ENCODE peak calls at places on chromosomes 2 and 18, in ten cellular contexts. Z is heart left ventricle, S is fibroblast of lung, D is psoas muscle, J is uterus, G is GM23248, W is PC-3, Y is iPS DF 6.9, C is brain microvascular endothelial cell, R is right cardiac atrium. U is an unnamed sample.

GRCh38 chr2:228048838-228049490 is 132.5 kb downstream of the SPHKAP start:
- DNase-seq in Z (no peak), S (peak; percentile 66), D (no peak), J (no peak), G (peak; percentile 77), W (peak; percentile 95), Y (peak; percentile 35), C (peak; percentile 24), R (no peak), U (no peak)

GRCh38 chr18:8140841-8141501 is 468.3 kb upstream of the RAB12 start:
- DNase-seq in Z (no peak), S (peak; percentile 74), D (peak; percentile 68), J (peak; percentile 73), G (peak; percentile 92), W (peak; percentile 59), Y (no peak), C (peak; percentile 87), R (peak; percentile 47), U (no peak)

GRCh38 chr2:27956895-27957294 is 66.4 kb downstream of the BABAM2 start:
- DNase-seq in Z (no peak), S (peak; percentile 78), D (no peak), J (no peak), G (peak; percentile 91), W (peak; percentile 50), Y (no peak), C (peak; percentile 24), R (no peak), U (no peak)

GRCh38 chr2:121627525-121628050 is 21.7 kb downstream of the CLASP1 start:
- DNase-seq in Z (no peak), S (no peak), D (no peak), J (no peak), G (no peak), W (no peak), Y (no peak), C (no peak), R (no peak), U (no peak)

GRCh38 chr2:172674034-172674967 is 61.3 kb upstream of the RAPGEF4 start:
- DNase-seq in Z (peak; percentile 45), S (peak; percentile 62), D (peak; percentile 25), J (no peak), G (peak; percentile 80), W (no peak), Y (peak; percentile 43), C (peak; percentile 19), R (peak; percentile 49), U (no peak)

GRCh38 chr2:138201326-138201725 is 237.1 kb downstream of the HNMT start:
- DNase-seq in Z (no peak), S (peak; percentile 33), D (no peak), J (no peak), G (peak; percentile 6), W (no peak), Y (no peak), C (peak; percentile 4), R (no peak), U (no peak)

GRCh38 chr2:200650195-200650594 is 64.4 kb downstream of the AOX1 start:
- DNase-seq in Z (no peak), S (no peak), D (no peak), J (no peak), G (peak; percentile 56), W (no peak), Y (no peak), C (no peak), R (no peak), U (no peak)

GRCh38 chr2:238106698-238107524 is 6.8 kb downstream of the ESPNL start:
- DNase-seq in Z (no peak), S (peak; percentile 6), D (peak; percentile 10), J (peak; percentile 15), G (no peak), W (peak; percentile 49), Y (no peak), C (no peak), R (peak; percentile 13), U (peak; percentile 18)

GRCh38 chr2:68369340-68369734 is 4.3 kb downstream of the PLEK start:
- DNase-seq in Z (no peak), S (no peak), D (no peak), J (no peak), G (no peak), W (no peak), Y (no peak), C (no peak), R (no peak), U (no peak)

GRCh38 chr2:46632349-46632748 is 153.0 kb downstream of the TMEM247 start:
- DNase-seq in Z (no peak), S (peak; percentile 82), D (no peak), J (no peak), G (peak; percentile 78), W (peak; percentile 86), Y (no peak), C (no peak), R (no peak), U (no peak)

GRCh38 chr2:31253344-31254155 is 19.6 kb downstream of the EHD3 start:
- DNase-seq in Z (no peak), S (no peak), D (no peak), J (no peak), G (no peak), W (peak; percentile 31), Y (no peak), C (no peak), R (no peak), U (no peak)

GRCh38 chr2:188369365-188369764 is 77.7 kb downstream of the GULP1 start:
- DNase-seq in Z (peak; percentile 26), S (peak; percentile 73), D (no peak), J (no peak), G (peak; percentile 72), W (peak; percentile 82), Y (peak; percentile 25), C (peak; percentile 65), R (no peak), U (no peak)

DNA sequence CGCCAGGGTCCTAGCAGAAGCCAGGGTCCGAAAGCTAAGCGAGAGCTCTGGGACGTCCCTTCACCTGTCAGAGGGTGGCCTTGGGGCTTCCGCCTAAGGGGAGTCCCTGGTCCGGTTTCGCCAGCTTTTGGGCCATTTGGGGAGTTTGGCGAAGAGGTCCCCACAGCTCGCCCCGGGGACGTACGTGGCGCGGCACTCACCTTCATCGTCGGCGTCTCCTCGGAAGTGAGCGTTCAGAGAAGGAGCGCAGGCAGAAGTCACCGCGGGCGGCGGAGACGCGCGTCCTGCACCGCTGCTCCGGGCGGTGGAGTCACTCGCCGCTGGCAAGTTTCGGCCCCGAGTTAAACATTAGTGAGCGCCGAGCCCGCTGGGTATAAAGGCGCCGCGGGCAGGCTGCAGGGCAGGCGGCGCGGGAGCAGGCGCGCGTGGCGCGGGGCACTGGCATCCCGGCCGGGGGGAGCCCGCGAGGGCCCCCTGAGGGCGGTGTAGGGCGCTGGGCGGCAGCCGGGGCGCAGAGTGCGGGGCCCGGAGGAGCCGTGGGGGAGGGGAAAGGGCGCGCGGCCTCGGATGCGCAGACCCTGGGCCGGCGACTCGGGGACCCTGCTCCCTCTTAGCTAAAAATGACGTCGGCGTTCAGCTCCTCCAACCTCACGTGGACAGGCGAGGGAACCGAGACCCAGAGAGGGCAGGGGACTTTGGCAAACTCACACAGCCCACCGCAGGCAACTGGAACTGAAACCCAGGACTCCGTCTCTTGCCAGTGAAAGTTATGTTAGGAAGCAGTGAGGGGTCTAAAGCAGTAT is at the start of gene DPP4:
- DNase-seq in Z (peak; percentile 45), S (no peak), D (peak; percentile 36), J (peak; percentile 19), G (peak; percentile 84), W (peak; percentile 62), Y (peak; percentile 25), C (no peak), R (peak; percentile 13), U (no peak)
- H3K27ac ChIP-seq in Z (peak within 1 kb of the TSS; percentile 67), S (peak within 1 kb of the TSS; percentile 35), D (no peak within 1 kb of the TSS), J (peak within 1 kb of the TSS; percentile 51), G (peak within 1 kb of the TSS; percentile 65), W (peak within 1 kb of the TSS; percentile 25), Y (no peak within 1 kb of the TSS), C (no peak within 1 kb of the TSS), R (no peak within 1 kb of the TSS), U (no peak within 1 kb of the TSS)

GRCh38 chr2:72150961-72151356 is 3.3 kb upstream of the CYP26B1 start:
- DNase-seq in Z (no peak), S (no peak), D (no peak), J (peak; percentile 3), G (no peak), W (no peak), Y (no peak), C (no peak), R (no peak), U (no peak)

GRCh38 chr2:72149556-72150156 is 2.0 kb upstream of the CYP26B1 start:
- DNase-seq in Z (no peak), S (no peak), D (no peak), J (peak; percentile 15), G (peak; percentile 49), W (no peak), Y (no peak), C (no peak), R (no peak), U (no peak)

GRCh38 chr2:72148975-72149555 is 1.4 kb upstream of the CYP26B1 start:
- DNase-seq in Z (no peak), S (peak; percentile 24), D (peak; percentile 51), J (peak; percentile 47), G (peak; percentile 69), W (peak; percentile 40), Y (no peak), C (no peak), R (peak; percentile 71), U (peak; percentile 69)

GRCh38 chr2:72148391-72148974 is 821 bp upstream of the CYP26B1 start:
- DNase-seq in Z (no peak), S (no peak), D (no peak), J (peak; percentile 11), G (peak; percentile 52), W (no peak), Y (no peak), C (no peak), R (peak; percentile 19), U (no peak)

GRCh38 chr2:72150157-72150960 is 2.7 kb upstream of the CYP26B1 start:
- DNase-seq in Z (peak; percentile 74), S (peak; percentile 71), D (peak; percentile 66), J (peak; percentile 72), G (peak; percentile 84), W (peak; percentile 93), Y (no peak), C (peak; percentile 73), R (peak; percentile 69), U (peak; percentile 87)
- H3K27ac ChIP-seq in Z (no peak overlapping the region), S (no peak overlapping the region), D (no peak overlapping the region), J (no peak overlapping the region), G (no peak overlapping the region), W (no peak overlapping the region), Y (no peak overlapping the region), C (no peak overlapping the region), R (no peak overlapping the region), U (no peak overlapping the region)

DNA sequence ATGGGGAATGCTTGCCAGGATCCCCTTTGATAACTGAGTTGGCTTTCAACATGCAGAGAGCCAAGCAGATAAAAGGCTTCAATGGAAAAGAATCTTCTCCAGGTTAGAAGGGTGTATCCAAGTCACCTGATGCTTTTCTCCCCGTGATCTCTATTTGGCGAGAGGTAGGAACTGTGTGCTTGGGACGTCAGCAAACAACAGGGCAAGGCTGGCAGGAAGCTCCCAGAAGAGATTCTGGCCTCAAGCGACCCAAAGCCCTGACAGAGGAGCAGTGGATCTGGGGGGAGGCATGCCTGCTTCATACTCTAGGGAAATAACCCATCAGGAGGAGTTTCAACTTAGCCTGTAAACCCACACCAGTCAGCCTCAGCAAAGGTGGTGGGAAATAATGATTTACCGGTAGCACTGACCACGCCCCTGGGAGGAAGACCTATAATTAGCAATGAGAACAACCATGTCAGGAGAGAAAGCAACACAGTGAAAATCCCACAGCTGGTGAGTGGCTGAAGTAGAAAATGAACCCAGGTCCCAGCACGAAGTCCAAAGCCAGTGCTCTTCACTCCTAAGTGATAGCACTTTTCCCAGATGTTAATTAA is 76.3 kb upstream of the SEC11C start:
- DNase-seq in Z (no peak), S (no peak), D (no peak), J (no peak), G (no peak), W (no peak), Y (no peak), C (no peak), R (no peak), U (no peak)
- H3K27ac ChIP-seq in Z (peak overlapping the region; percentile 11), S (no peak overlapping the region), D (peak overlapping the region; percentile 80), J (peak overlapping the region; percentile 28), G (no peak overlapping the region), W (no peak overlapping the region), Y (no peak overlapping the region), C (no peak overlapping the region), R (no peak overlapping the region), U (no peak overlapping the region)

GRCh38 chr2:55017428-55017827 is 32.8 kb downstream of the RTN4 start:
- DNase-seq in Z (no peak), S (no peak), D (no peak), J (no peak), G (no peak), W (no peak), Y (no peak), C (no peak), R (no peak), U (no peak)
- H3K27ac ChIP-seq in Z (no peak overlapping the region), S (no peak overlapping the region), D (no peak overlapping the region), J (no peak overlapping the region), G (peak overlapping the region; percentile 29), W (no peak overlapping the region), Y (no peak overlapping the region), C (no peak overlapping the region), R (no peak overlapping the region), U (no peak overlapping the region)

U was measured in tibial artery.